ENCODE peak calls at places on chromosomes 11 and 22, in nine cellular contexts. L, I, K, A, C, V, S, B and X are unnamed samples.

GRCh38 chr11:94652735-94653284 is 85.6 kb downstream of the PIWIL4 start:
- DNase-seq in K (no peak), I (no peak), A (no peak), L (no peak), V (no peak), C (no peak), B (no peak), S (no peak), X (no peak)

GRCh38 chr11:111193924-111194490 is 51.5 kb upstream of the POU2AF2 start:
- DNase-seq in I (no peak), C (no peak), V (no peak), A (no peak), B (no peak), K (no peak), S (no peak), L (no peak), X (no peak)

GRCh38 chr11:17477084-17477333 is 364 bp upstream of the ABCC8 start:
- DNase-seq in C (no peak), S (no peak), V (no peak), I (no peak), K (no peak), B (no peak), A (no peak), L (no peak), X (no peak)

GRCh38 chr22:48756146-48757111 is 1071.2 kb downstream of the BRD1 start:
- DNase-seq in L (no peak), K (no peak), I (no peak), V (no peak), S (no peak), A (peak), C (no peak), B (no peak), X (no peak)

GRCh38 chr22:39351689-39352214 is 2.0 kb downstream of the SYNGR1 start:
- DNase-seq in B (no peak), L (no peak), A (no peak), V (peak), I (no peak), C (peak), S (no peak), K (no peak), X (no peak)

GRCh38 chr11:113789675-113790320 is 10.2 kb downstream of the CLDN25 start:
- DNase-seq in A (no peak), I (no peak), S (no peak), K (no peak), B (no peak), L (no peak), V (no peak), C (no peak), X (no peak)

GRCh38 chr11:125448136-125448535 is 47.9 kb downstream of the FEZ1 start:
- DNase-seq in S (no peak), V (no peak), I (no peak), K (no peak), B (no peak), L (peak), A (no peak), C (peak), X (no peak)

GRCh38 chr11:17413414-17414316 is 25.2 kb upstream of the KCNJ11 start:
- DNase-seq in A (peak), K (no peak), L (no peak), V (no peak), B (no peak), I (no peak), S (no peak), C (no peak), X (no peak)

GRCh38 chr11:1353383-1354124 is 36.2 kb upstream of the BRSK2 start:
- DNase-seq in S (no peak), V (no peak), A (no peak), C (no peak), L (no peak), I (no peak), K (no peak), B (no peak), X (no peak)

GRCh38 chr22:44363214-44363979 is 50.6 kb upstream of the SHISAL1 start:
- DNase-seq in B (no peak), A (peak), L (peak), I (peak), V (no peak), K (no peak), S (peak), C (peak), X (no peak)

GRCh38 chr11:15944460-15944859 is 411.9 kb downstream of the SOX6 start:
- DNase-seq in S (no peak), K (no peak), I (no peak), C (no peak), A (no peak), V (no peak), B (no peak), L (peak), X (no peak)

GRCh38 chr22:38781033-38781432 is 12.9 kb downstream of the DNAL4 start:
- DNase-seq in S (peak), B (no peak), I (no peak), K (no peak), L (no peak), C (no peak), A (no peak), V (no peak), X (no peak)

GRCh38 chr11:134987223-134987768 is 575.3 kb upstream of the B3GAT1 start:
- DNase-seq in K (no peak), I (no peak), B (no peak), S (no peak), L (no peak), C (no peak), A (no peak), V (no peak), X (no peak)